ENCODE peak calls at places on chromosomes 3 and 15, in nine cellular contexts. H, M, E, I, G, L, B, Z and J are unnamed samples.
A peak's percentile ranks its signal among the peaks of the same experiment; 100 is the strongest.

GRCh38 chr15:39084683-39085530 is 496.0 kb upstream of the THBS1 start:
- DNase-seq in H (no peak), M (no peak), E (no peak), I (no peak), G (peak; percentile 51), L (no peak), B (no peak), Z (no peak), J (no peak)

GRCh38 chr3:2024037-2024436 is 74.6 kb upstream of the CNTN4 start:
- DNase-seq in H (no peak), M (no peak), E (no peak), I (no peak), G (no peak), L (no peak), B (no peak), Z (no peak), J (peak; percentile 8)

GRCh38 chr3:195705081-195705991 is 15.4 kb upstream of the MUC20 start:
- DNase-seq in H (no peak), M (no peak), E (no peak), I (no peak), G (no peak), L (no peak), B (no peak), Z (no peak), J (no peak)

GRCh38 chr15:39946862-39947261 is 12.9 kb downstream of the EIF2AK4 start:
- DNase-seq in H (no peak), M (peak; percentile 69), E (no peak), I (no peak), G (no peak), L (no peak), B (no peak), Z (no peak), J (no peak)

GRCh38 chr3:25476639-25477038 is 48.6 kb downstream of the RARB start:
- DNase-seq in H (no peak), M (no peak), E (no peak), I (no peak), G (no peak), L (no peak), B (no peak), Z (no peak), J (no peak)

GRCh38 chr3:12308517-12308916 is 19.6 kb downstream of the PPARG start:
- DNase-seq in H (no peak), M (peak; percentile 88), E (no peak), I (no peak), G (no peak), L (no peak), B (no peak), Z (no peak), J (no peak)

GRCh38 chr3:51622868-51623267 is 48.2 kb upstream of the TEX264 start:
- DNase-seq in H (no peak), M (peak; percentile 71), E (no peak), I (no peak), G (no peak), L (no peak), B (no peak), Z (no peak), J (peak; percentile 60)

GRCh38 chr3:184508938-184509337 is 52.6 kb upstream of the EPHB3 start:
- DNase-seq in H (no peak), M (no peak), E (no peak), I (no peak), G (no peak), L (no peak), B (no peak), Z (no peak), J (peak; percentile 72)

GRCh38 chr3:34264650-34265049 is 466.2 kb downstream of the PDCD6IP start:
- DNase-seq in H (no peak), M (no peak), E (no peak), I (no peak), G (no peak), L (no peak), B (no peak), Z (no peak), J (no peak)

GRCh38 chr3:135014575-135014974 is 219.5 kb downstream of the EPHB1 start:
- DNase-seq in H (no peak), M (no peak), E (no peak), I (no peak), G (no peak), L (no peak), B (no peak), Z (no peak), J (no peak)